ENCODE peak calls at places on chromosomes 1 and 21, in five cellular contexts. One of them, this sample, is unnamed. For H3K4me1, the result is how much of the 10 kb centered on the place peaks cover.

GRCh38 chr1:213070399-213070798 is 19.4 kb downstream of the RPS6KC1 start:
- DNase-seq in ovary: no peak
- DNase-seq in A549: no peak
- DNase-seq in H1: no peak
- DNase-seq in stomach: peak
- DNase-seq in this sample: no peak

GRCh38 chr1:203607169-203607873 is 19.3 kb upstream of the ATP2B4 start:
- DNase-seq in ovary: peak
- DNase-seq in A549: no peak
- DNase-seq in H1: no peak
- DNase-seq in stomach: peak
- DNase-seq in this sample: no peak

GRCh38 chr1:24464378-24464770 is 38.3 kb upstream of the RCAN3 start:
- DNase-seq in ovary: no peak
- DNase-seq in A549: no peak
- DNase-seq in H1: peak
- DNase-seq in stomach: no peak
- DNase-seq in this sample: no peak

GRCh38 chr1:165456861-165457260 is 11.9 kb upstream of the RXRG start:
- DNase-seq in ovary: no peak
- DNase-seq in A549: no peak
- DNase-seq in H1: no peak
- DNase-seq in stomach: no peak
- DNase-seq in this sample: no peak

GRCh38 chr1:93471911-93472310 is 24.0 kb downstream of the FNBP1L start:
- DNase-seq in ovary: no peak
- DNase-seq in A549: no peak
- DNase-seq in H1: no peak
- DNase-seq in stomach: no peak
- DNase-seq in this sample: no peak

GRCh38 chr1:83033682-83034081 is 965.2 kb downstream of the TTLL7 start:
- DNase-seq in ovary: no peak
- DNase-seq in A549: no peak
- DNase-seq in H1: no peak
- DNase-seq in stomach: no peak
- DNase-seq in this sample: no peak

GRCh38 chr21:17797967-17798366 is 21.2 kb downstream of the C21orf91 start:
- DNase-seq in ovary: no peak
- DNase-seq in A549: no peak
- DNase-seq in H1: no peak
- DNase-seq in stomach: no peak
- DNase-seq in this sample: no peak

GRCh38 chr1:110370827-110371226 is 20.0 kb downstream of the SLC16A4 start:
- DNase-seq in ovary: no peak
- DNase-seq in A549: no peak
- DNase-seq in H1: no peak
- DNase-seq in stomach: no peak
- DNase-seq in this sample: no peak

GRCh38 chr1:223039990-223040389 is 103.1 kb downstream of the TLR5 start:
- DNase-seq in ovary: no peak
- DNase-seq in A549: no peak
- DNase-seq in H1: no peak
- DNase-seq in stomach: peak
- DNase-seq in this sample: no peak

GRCh38 chr1:184210048-184210447 is 158.5 kb downstream of the TSEN15 start:
- DNase-seq in ovary: no peak
- DNase-seq in A549: no peak
- DNase-seq in H1: no peak
- DNase-seq in stomach: no peak
- DNase-seq in this sample: no peak

GRCh38 chr1:193707271-193708015 is 521.0 kb upstream of the B3GALT2 start:
- DNase-seq in ovary: no peak
- DNase-seq in A549: no peak
- DNase-seq in H1: no peak
- DNase-seq in stomach: no peak
- DNase-seq in this sample: no peak

GRCh38 chr1:20702416-20702815 is 15.4 kb downstream of the KIF17 start:
- DNase-seq in ovary: no peak
- DNase-seq in A549: no peak
- DNase-seq in H1: no peak
- DNase-seq in stomach: no peak
- DNase-seq in this sample: no peak

GRCh38 chr21:45607021-45607921 is 36.3 kb upstream of the PCBP3 start:
- DNase-seq in ovary: no peak
- DNase-seq in A549: no peak
- DNase-seq in H1: no peak
- DNase-seq in stomach: no peak
- DNase-seq in this sample: no peak

GRCh38 chr21:42531771-42532170 is 18.1 kb downstream of the SLC37A1 start:
- DNase-seq in ovary: no peak
- DNase-seq in A549: no peak
- DNase-seq in H1: no peak
- DNase-seq in stomach: no peak
- DNase-seq in this sample: no peak

GRCh38 chr21:42527127-42527488 is 13.5 kb downstream of the SLC37A1 start:
- DNase-seq in ovary: no peak
- DNase-seq in A549: no peak
- DNase-seq in H1: no peak
- DNase-seq in stomach: no peak
- DNase-seq in this sample: no peak

GRCh38 chr21:42527489-42528158 is 14.0 kb downstream of the SLC37A1 start:
- DNase-seq in ovary: no peak
- DNase-seq in A549: no peak
- DNase-seq in H1: no peak
- DNase-seq in stomach: no peak
- DNase-seq in this sample: no peak

GRCh38 chr21:42532466-42533181 is 19.0 kb downstream of the SLC37A1 start:
- DNase-seq in ovary: peak
- DNase-seq in A549: no peak
- DNase-seq in H1: no peak
- DNase-seq in stomach: peak
- DNase-seq in this sample: peak

DNA sequence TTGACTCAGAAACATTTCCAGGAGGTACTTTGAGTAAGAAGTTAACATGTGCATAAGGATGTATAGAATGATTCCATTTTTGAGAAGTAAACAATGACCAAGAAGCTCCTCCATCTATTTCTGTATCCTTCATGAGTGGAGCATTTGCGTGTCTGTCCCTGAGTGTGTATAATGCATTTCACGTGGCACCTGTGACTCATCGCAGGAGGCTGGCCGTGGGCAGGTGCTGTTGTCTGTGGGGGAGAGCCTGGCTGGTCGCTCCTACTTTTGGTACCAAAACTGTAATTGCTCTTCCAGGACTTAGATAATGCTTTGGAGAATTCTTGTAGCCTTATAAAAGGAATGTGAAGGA is 16.5 kb downstream of the SLC37A1 start:
- DNase-seq in ovary: no peak
- DNase-seq in A549: no peak
- DNase-seq in H1: no peak
- DNase-seq in stomach: no peak
- DNase-seq in this sample: no peak
- H3K4me1 ChIP-seq in ovary: under half
- H3K4me1 ChIP-seq in A549: under half
- H3K4me1 ChIP-seq in H1: under half
- H3K4me1 ChIP-seq in stomach: half or more
- H3K4me1 ChIP-seq in this sample: under half

DNA sequence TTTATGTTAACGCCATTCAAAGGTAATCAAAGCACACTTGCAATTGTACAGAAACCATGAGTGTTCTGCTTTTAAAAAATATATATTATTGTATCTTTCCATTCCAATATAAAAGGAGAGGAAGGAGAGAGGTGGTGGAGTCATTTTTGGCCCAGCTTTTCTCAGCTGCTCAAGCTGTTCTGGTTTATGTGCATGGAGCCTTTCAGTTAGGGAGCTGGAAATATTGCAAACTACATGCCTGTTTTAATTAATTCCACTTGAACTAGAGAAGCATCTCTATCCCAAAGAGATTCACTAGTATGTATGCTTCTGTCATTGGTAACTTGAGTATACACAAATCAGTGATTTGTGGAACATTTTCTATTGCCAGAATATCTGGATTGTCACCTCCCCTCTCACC is 28.5 kb upstream of the C1orf105 start:
- DNase-seq in ovary: no peak
- DNase-seq in A549: no peak
- DNase-seq in H1: no peak
- DNase-seq in stomach: no peak
- DNase-seq in this sample: no peak
- H3K4me3 ChIP-seq in ovary: no peak
- H3K4me3 ChIP-seq in A549: no peak
- H3K4me3 ChIP-seq in H1: no peak
- H3K4me3 ChIP-seq in stomach: no peak
- H3K4me3 ChIP-seq in this sample: no peak

GRCh38 chr1:36223996-36224536 is at the start of gene THRAP3:
- DNase-seq in ovary: peak
- DNase-seq in A549: peak
- DNase-seq in H1: peak
- DNase-seq in stomach: peak
- DNase-seq in this sample: peak

GRCh38 chr1:36223373-36223995 is 759 bp upstream of the THRAP3 start:
- DNase-seq in ovary: no peak
- DNase-seq in A549: peak
- DNase-seq in H1: no peak
- DNase-seq in stomach: no peak
- DNase-seq in this sample: peak

GRCh38 chr1:36222481-36223372 is 1.5 kb upstream of the THRAP3 start:
- DNase-seq in ovary: peak
- DNase-seq in A549: no peak
- DNase-seq in H1: no peak
- DNase-seq in stomach: peak
- DNase-seq in this sample: no peak

GRCh38 chr1:36225298-36225899 is 1.2 kb downstream of the THRAP3 start:
- DNase-seq in ovary: no peak
- DNase-seq in A549: no peak
- DNase-seq in H1: no peak
- DNase-seq in stomach: no peak
- DNase-seq in this sample: no peak

DNA sequence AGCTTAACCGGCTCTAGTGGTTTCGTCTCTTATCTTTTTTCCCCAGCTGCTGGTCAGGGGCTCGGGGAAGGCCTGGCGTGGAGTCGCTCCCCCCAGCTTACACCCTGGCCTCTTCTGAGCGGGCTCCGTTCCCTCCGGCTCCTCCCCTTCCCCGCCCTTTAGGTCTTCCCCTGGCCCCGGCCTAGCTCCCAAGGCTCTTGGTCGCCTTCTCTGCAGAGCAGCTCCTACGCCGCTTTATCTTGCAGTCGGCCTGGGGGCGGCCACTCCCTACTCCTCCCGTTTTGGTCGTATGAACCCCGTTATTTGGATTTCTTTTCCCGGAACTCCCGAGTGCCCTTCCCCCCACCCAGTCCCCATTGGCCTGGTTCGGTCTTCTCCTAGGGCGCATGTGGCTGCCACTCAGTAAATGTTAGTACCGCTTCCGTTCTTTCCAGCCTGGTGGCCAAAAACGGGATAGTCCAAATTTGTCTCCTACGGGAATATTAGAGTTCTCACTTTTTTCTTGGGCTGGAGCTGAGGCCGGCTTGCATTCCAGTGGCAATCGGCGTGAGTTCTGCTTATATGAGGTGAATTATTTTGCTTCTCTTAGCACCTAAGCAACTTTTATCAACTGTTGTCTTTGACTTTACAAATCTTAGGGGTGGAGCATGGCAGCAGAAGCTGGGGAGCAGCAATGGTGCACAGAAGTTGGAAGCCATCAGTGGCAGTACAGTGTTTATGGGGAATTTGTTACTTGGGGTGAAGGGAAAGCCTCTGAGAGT is 474 bp downstream of the THRAP3 start:
- DNase-seq in ovary: no peak
- DNase-seq in A549: peak
- DNase-seq in H1: peak
- DNase-seq in stomach: peak
- DNase-seq in this sample: peak
- TF ChIP-seq EP300 in ovary: no peak
- TF ChIP-seq EP300 in A549: no peak
- TF ChIP-seq EP300 in H1: no peak
- TF ChIP-seq EP300 in stomach: peak
- TF ChIP-seq EP300 in this sample: no peak

DNA sequence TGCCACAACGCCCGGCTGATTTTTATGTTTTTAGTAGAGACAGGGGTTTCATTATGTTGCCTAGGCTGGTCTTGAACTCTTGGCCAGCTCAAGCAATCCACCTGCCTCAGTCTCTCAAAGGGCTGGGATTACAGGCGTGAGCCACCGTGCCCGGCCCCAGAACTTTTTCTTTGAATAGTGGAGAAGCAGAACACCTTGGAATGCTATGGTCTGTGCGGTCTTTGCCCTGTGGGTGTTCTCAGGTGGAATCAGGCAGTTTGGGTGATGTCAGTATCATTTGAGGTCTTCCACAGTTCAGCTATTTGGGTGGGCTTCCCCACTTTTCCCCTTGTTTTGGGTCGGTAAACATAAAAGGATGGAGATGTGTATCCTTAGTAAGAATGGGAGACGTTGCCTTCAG is 17.6 kb downstream of the CAMTA1 start:
- DNase-seq in ovary: no peak
- DNase-seq in A549: no peak
- DNase-seq in H1: no peak
- DNase-seq in stomach: no peak
- DNase-seq in this sample: no peak
- H3K4me1 ChIP-seq in ovary: under half
- H3K4me1 ChIP-seq in A549: half or more
- H3K4me1 ChIP-seq in H1: under half
- H3K4me1 ChIP-seq in stomach: under half
- H3K4me1 ChIP-seq in this sample: under half

GRCh38 chr1:38941093-38941492 is 537 bp downstream of the RHBDL2 start:
- DNase-seq in ovary: no peak
- DNase-seq in A549: no peak
- DNase-seq in H1: no peak
- DNase-seq in stomach: peak
- DNase-seq in this sample: no peak
- H3K4me3 ChIP-seq in ovary: peak
- H3K4me3 ChIP-seq in A549: peak
- H3K4me3 ChIP-seq in H1: peak
- H3K4me3 ChIP-seq in stomach: peak
- H3K4me3 ChIP-seq in this sample: peak

DNA sequence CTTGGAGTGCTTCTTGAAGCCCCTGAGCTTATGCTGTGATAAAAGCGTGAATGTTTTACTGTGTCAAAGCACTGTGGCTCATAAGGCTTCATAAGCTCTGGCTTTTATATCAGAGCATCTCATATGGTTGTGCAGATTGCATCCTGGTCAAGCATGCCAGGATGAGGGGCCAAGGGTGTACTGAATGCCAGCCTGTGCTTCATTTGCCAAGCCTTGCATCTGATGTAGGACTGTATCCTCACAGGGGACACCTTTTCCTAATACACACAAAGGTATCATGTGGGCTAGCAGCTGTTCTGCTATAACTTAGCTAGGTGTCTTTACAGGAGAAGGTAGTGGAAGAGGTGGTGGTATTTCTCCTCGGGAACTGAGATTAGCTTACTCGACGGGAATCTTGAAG is 134.7 kb downstream of the ST6GALNAC3 start:
- DNase-seq in ovary: no peak
- DNase-seq in A549: no peak
- DNase-seq in H1: no peak
- DNase-seq in stomach: no peak
- DNase-seq in this sample: no peak
- TF ChIP-seq EP300 in ovary: no peak
- TF ChIP-seq EP300 in A549: no peak
- TF ChIP-seq EP300 in H1: no peak
- TF ChIP-seq EP300 in stomach: no peak
- TF ChIP-seq EP300 in this sample: no peak

GRCh38 chr1:15504436-15504835 is 19.6 kb downstream of the CASP9 start:
- DNase-seq in ovary: no peak
- DNase-seq in A549: no peak
- DNase-seq in H1: no peak
- DNase-seq in stomach: no peak
- DNase-seq in this sample: no peak
- H3K4me1 ChIP-seq in ovary: under half
- H3K4me1 ChIP-seq in A549: under half
- H3K4me1 ChIP-seq in H1: under half
- H3K4me1 ChIP-seq in stomach: under half
- H3K4me1 ChIP-seq in this sample: under half